ENCODE peak calls at places on chromosome 21, in six cellular contexts. One of them, this sample, is unnamed.
A peak's percentile ranks its signal among the peaks of the same experiment; 100 is the strongest.

GRCh38 chr21:37711294-37711844 is 204.9 kb downstream of the KCNJ6 start:
- DNase-seq in stimulated activated CD4-positive, alpha-beta T cell treated with anti-CD3 and anti-CD28 coated beads, Interleukin-4, amount 100 ng/mL, for 1 hour: no peak
- DNase-seq in left ventricle myocardium superior: no peak
- DNase-seq in GM12891: no peak
- DNase-seq in HT1080: no peak
- DNase-seq in brain microvascular endothelial cell: no peak
- DNase-seq in this sample: no peak

GRCh38 chr21:29217818-29218252 is 80.9 kb upstream of the BACH1 start:
- DNase-seq in brain microvascular endothelial cell: peak; percentile 93
- DNase-seq in GM12891: no peak
- DNase-seq in left ventricle myocardium superior: no peak
- DNase-seq in stimulated activated CD4-positive, alpha-beta T cell treated with anti-CD3 and anti-CD28 coated beads, Interleukin-4, amount 100 ng/mL, for 1 hour: no peak
- DNase-seq in HT1080: peak; percentile 98
- DNase-seq in this sample: no peak

GRCh38 chr21:41164981-41165650 is 2.8 kb upstream of the BACE2 start:
- DNase-seq in HT1080: peak; percentile 87
- DNase-seq in left ventricle myocardium superior: no peak
- DNase-seq in GM12891: no peak
- DNase-seq in brain microvascular endothelial cell: no peak
- DNase-seq in stimulated activated CD4-positive, alpha-beta T cell treated with anti-CD3 and anti-CD28 coated beads, Interleukin-4, amount 100 ng/mL, for 1 hour: no peak
- DNase-seq in this sample: no peak

GRCh38 chr21:31446206-31446900 is 102.3 kb upstream of the TIAM1 start:
- DNase-seq in HT1080: no peak
- DNase-seq in left ventricle myocardium superior: no peak
- DNase-seq in stimulated activated CD4-positive, alpha-beta T cell treated with anti-CD3 and anti-CD28 coated beads, Interleukin-4, amount 100 ng/mL, for 1 hour: peak; percentile 11
- DNase-seq in brain microvascular endothelial cell: peak; percentile 14
- DNase-seq in GM12891: no peak
- DNase-seq in this sample: no peak

GRCh38 chr21:31293986-31294385 is 50.1 kb downstream of the TIAM1 start:
- DNase-seq in stimulated activated CD4-positive, alpha-beta T cell treated with anti-CD3 and anti-CD28 coated beads, Interleukin-4, amount 100 ng/mL, for 1 hour: peak; percentile 61
- DNase-seq in GM12891: no peak
- DNase-seq in brain microvascular endothelial cell: peak; percentile 92
- DNase-seq in HT1080: peak; percentile 92
- DNase-seq in left ventricle myocardium superior: no peak
- DNase-seq in this sample: no peak

GRCh38 chr21:42500225-42500624 is 4.2 kb upstream of the RSPH1 start:
- DNase-seq in stimulated activated CD4-positive, alpha-beta T cell treated with anti-CD3 and anti-CD28 coated beads, Interleukin-4, amount 100 ng/mL, for 1 hour: no peak
- DNase-seq in brain microvascular endothelial cell: no peak
- DNase-seq in left ventricle myocardium superior: no peak
- DNase-seq in HT1080: no peak
- DNase-seq in GM12891: no peak
- DNase-seq in this sample: no peak

GRCh38 chr21:34498623-34499022 is 13.4 kb downstream of the KCNE1 start:
- DNase-seq in brain microvascular endothelial cell: peak; percentile 53
- DNase-seq in left ventricle myocardium superior: peak; percentile 47
- DNase-seq in stimulated activated CD4-positive, alpha-beta T cell treated with anti-CD3 and anti-CD28 coated beads, Interleukin-4, amount 100 ng/mL, for 1 hour: no peak
- DNase-seq in HT1080: no peak
- DNase-seq in GM12891: no peak
- DNase-seq in this sample: no peak

GRCh38 chr21:45522381-45522780 is 19.9 kb downstream of the SLC19A1 start:
- DNase-seq in GM12891: no peak
- DNase-seq in brain microvascular endothelial cell: no peak
- DNase-seq in left ventricle myocardium superior: no peak
- DNase-seq in HT1080: no peak
- DNase-seq in stimulated activated CD4-positive, alpha-beta T cell treated with anti-CD3 and anti-CD28 coated beads, Interleukin-4, amount 100 ng/mL, for 1 hour: no peak
- DNase-seq in this sample: no peak

GRCh38 chr21:37231671-37232070 is 35.5 kb downstream of the VPS26C start:
- DNase-seq in HT1080: no peak
- DNase-seq in GM12891: no peak
- DNase-seq in stimulated activated CD4-positive, alpha-beta T cell treated with anti-CD3 and anti-CD28 coated beads, Interleukin-4, amount 100 ng/mL, for 1 hour: no peak
- DNase-seq in left ventricle myocardium superior: no peak
- DNase-seq in brain microvascular endothelial cell: no peak
- DNase-seq in this sample: no peak

GRCh38 chr21:43364851-43365424 is 62.0 kb downstream of the SIK1 start:
- DNase-seq in stimulated activated CD4-positive, alpha-beta T cell treated with anti-CD3 and anti-CD28 coated beads, Interleukin-4, amount 100 ng/mL, for 1 hour: no peak
- DNase-seq in HT1080: no peak
- DNase-seq in GM12891: no peak
- DNase-seq in brain microvascular endothelial cell: no peak
- DNase-seq in left ventricle myocardium superior: no peak
- DNase-seq in this sample: no peak

GRCh38 chr21:37788503-37788902 is 127.8 kb downstream of the KCNJ6 start:
- DNase-seq in GM12891: no peak
- DNase-seq in brain microvascular endothelial cell: no peak
- DNase-seq in left ventricle myocardium superior: no peak
- DNase-seq in stimulated activated CD4-positive, alpha-beta T cell treated with anti-CD3 and anti-CD28 coated beads, Interleukin-4, amount 100 ng/mL, for 1 hour: no peak
- DNase-seq in HT1080: peak; percentile 13
- DNase-seq in this sample: no peak

GRCh38 chr21:34198232-34199120 is 125.1 kb downstream of the MRPS6 start:
- DNase-seq in stimulated activated CD4-positive, alpha-beta T cell treated with anti-CD3 and anti-CD28 coated beads, Interleukin-4, amount 100 ng/mL, for 1 hour: no peak
- DNase-seq in brain microvascular endothelial cell: no peak
- DNase-seq in HT1080: no peak
- DNase-seq in GM12891: no peak
- DNase-seq in left ventricle myocardium superior: no peak
- DNase-seq in this sample: no peak

GRCh38 chr21:41419921-41420862 is 5.8 kb upstream of the MX1 start:
- DNase-seq in left ventricle myocardium superior: peak; percentile 85
- DNase-seq in GM12891: peak; percentile 42
- DNase-seq in stimulated activated CD4-positive, alpha-beta T cell treated with anti-CD3 and anti-CD28 coated beads, Interleukin-4, amount 100 ng/mL, for 1 hour: peak; percentile 56
- DNase-seq in HT1080: peak; percentile 79
- DNase-seq in brain microvascular endothelial cell: peak; percentile 86
- DNase-seq in this sample: peak; percentile 82

GRCh38 chr21:26845750-26846035 is 484 bp upstream of the ADAMTS1 start:
- DNase-seq in HT1080: no peak
- DNase-seq in left ventricle myocardium superior: no peak
- DNase-seq in stimulated activated CD4-positive, alpha-beta T cell treated with anti-CD3 and anti-CD28 coated beads, Interleukin-4, amount 100 ng/mL, for 1 hour: no peak
- DNase-seq in brain microvascular endothelial cell: no peak
- DNase-seq in GM12891: no peak
- DNase-seq in this sample: no peak

GRCh38 chr21:34243562-34243961 is 120.2 kb upstream of the KCNE2 start:
- DNase-seq in stimulated activated CD4-positive, alpha-beta T cell treated with anti-CD3 and anti-CD28 coated beads, Interleukin-4, amount 100 ng/mL, for 1 hour: no peak
- DNase-seq in left ventricle myocardium superior: no peak
- DNase-seq in GM12891: no peak
- DNase-seq in HT1080: peak; percentile 25
- DNase-seq in brain microvascular endothelial cell: no peak
- DNase-seq in this sample: peak; percentile 10

GRCh38 chr21:31426235-31426797 is 82.3 kb upstream of the TIAM1 start:
- DNase-seq in brain microvascular endothelial cell: peak; percentile 37
- DNase-seq in left ventricle myocardium superior: no peak
- DNase-seq in HT1080: no peak
- DNase-seq in GM12891: no peak
- DNase-seq in stimulated activated CD4-positive, alpha-beta T cell treated with anti-CD3 and anti-CD28 coated beads, Interleukin-4, amount 100 ng/mL, for 1 hour: no peak
- DNase-seq in this sample: no peak

GRCh38 chr21:44024895-44025353 is 12.8 kb downstream of the TRAPPC10 start:
- DNase-seq in stimulated activated CD4-positive, alpha-beta T cell treated with anti-CD3 and anti-CD28 coated beads, Interleukin-4, amount 100 ng/mL, for 1 hour: no peak
- DNase-seq in HT1080: no peak
- DNase-seq in brain microvascular endothelial cell: peak; percentile 72
- DNase-seq in GM12891: no peak
- DNase-seq in left ventricle myocardium superior: peak; percentile 69
- DNase-seq in this sample: no peak

GRCh38 chr21:26800455-26801454 is 44.5 kb downstream of the ADAMTS1 start:
- DNase-seq in HT1080: no peak
- DNase-seq in brain microvascular endothelial cell: peak; percentile 84
- DNase-seq in left ventricle myocardium superior: no peak
- DNase-seq in GM12891: no peak
- DNase-seq in stimulated activated CD4-positive, alpha-beta T cell treated with anti-CD3 and anti-CD28 coated beads, Interleukin-4, amount 100 ng/mL, for 1 hour: no peak
- DNase-seq in this sample: no peak

GRCh38 chr21:43333301-43334062 is 93.4 kb downstream of the SIK1 start:
- DNase-seq in brain microvascular endothelial cell: peak; percentile 93
- DNase-seq in HT1080: peak; percentile 48
- DNase-seq in GM12891: no peak
- DNase-seq in stimulated activated CD4-positive, alpha-beta T cell treated with anti-CD3 and anti-CD28 coated beads, Interleukin-4, amount 100 ng/mL, for 1 hour: no peak
- DNase-seq in left ventricle myocardium superior: peak; percentile 54
- DNase-seq in this sample: no peak

GRCh38 chr21:42892582-42892930 is 553 bp upstream of the NDUFV3 start:
- DNase-seq in left ventricle myocardium superior: no peak
- DNase-seq in brain microvascular endothelial cell: no peak
- DNase-seq in GM12891: no peak
- DNase-seq in stimulated activated CD4-positive, alpha-beta T cell treated with anti-CD3 and anti-CD28 coated beads, Interleukin-4, amount 100 ng/mL, for 1 hour: no peak
- DNase-seq in HT1080: no peak
- DNase-seq in this sample: no peak

GRCh38 chr21:29372063-29372802 is 73.5 kb downstream of the BACH1 start:
- DNase-seq in brain microvascular endothelial cell: peak; percentile 81
- DNase-seq in stimulated activated CD4-positive, alpha-beta T cell treated with anti-CD3 and anti-CD28 coated beads, Interleukin-4, amount 100 ng/mL, for 1 hour: peak; percentile 8
- DNase-seq in left ventricle myocardium superior: no peak
- DNase-seq in HT1080: peak; percentile 67
- DNase-seq in GM12891: peak; percentile 12
- DNase-seq in this sample: peak; percentile 86

GRCh38 chr21:41823166-41823565 is 56.0 kb downstream of the PRDM15 start:
- DNase-seq in GM12891: no peak
- DNase-seq in HT1080: no peak
- DNase-seq in left ventricle myocardium superior: no peak
- DNase-seq in stimulated activated CD4-positive, alpha-beta T cell treated with anti-CD3 and anti-CD28 coated beads, Interleukin-4, amount 100 ng/mL, for 1 hour: no peak
- DNase-seq in brain microvascular endothelial cell: no peak
- DNase-seq in this sample: no peak

This sample was measured in B cell.